ENCODE peak calls at places on chromosomes 6 and 20, in seven cellular contexts. One of them, this sample, is unnamed. For H3K27me3, the result is how much of the 10 kb centered on the place peaks cover.

GRCh38 chr6:69232506-69233194 is 564.2 kb downstream of the LMBRD1 start:
- DNase-seq in dorsolateral prefrontal cortex: peak
- DNase-seq in ovary: peak
- DNase-seq in endothelial cell of umbilical vein: peak
- DNase-seq in lung: peak
- DNase-seq in adrenal gland: peak
- DNase-seq in CD8-positive, alpha-beta T cell: no peak
- DNase-seq in this sample: peak

GRCh38 chr20:24132246-24132645 is 143.7 kb upstream of the GGTLC1 start:
- DNase-seq in CD8-positive, alpha-beta T cell: no peak
- DNase-seq in endothelial cell of umbilical vein: no peak
- DNase-seq in adrenal gland: no peak
- DNase-seq in dorsolateral prefrontal cortex: no peak
- DNase-seq in ovary: no peak
- DNase-seq in lung: no peak
- DNase-seq in this sample: no peak

GRCh38 chr20:36199293-36200257 is 36.7 kb upstream of the AAR2 start:
- DNase-seq in ovary: peak
- DNase-seq in endothelial cell of umbilical vein: peak
- DNase-seq in CD8-positive, alpha-beta T cell: peak
- DNase-seq in adrenal gland: peak
- DNase-seq in lung: peak
- DNase-seq in dorsolateral prefrontal cortex: peak
- DNase-seq in this sample: peak

GRCh38 chr6:3393796-3394195 is 63.1 kb downstream of the SLC22A23 start:
- DNase-seq in adrenal gland: no peak
- DNase-seq in CD8-positive, alpha-beta T cell: no peak
- DNase-seq in dorsolateral prefrontal cortex: no peak
- DNase-seq in lung: no peak
- DNase-seq in ovary: no peak
- DNase-seq in endothelial cell of umbilical vein: no peak
- DNase-seq in this sample: no peak

GRCh38 chr6:129749749-129750120 is 39.8 kb upstream of the ARHGAP18 start:
- DNase-seq in dorsolateral prefrontal cortex: no peak
- DNase-seq in CD8-positive, alpha-beta T cell: no peak
- DNase-seq in adrenal gland: no peak
- DNase-seq in ovary: no peak
- DNase-seq in lung: no peak
- DNase-seq in endothelial cell of umbilical vein: peak
- DNase-seq in this sample: no peak

GRCh38 chr6:157505912-157506491 is 125.0 kb downstream of the ZDHHC14 start:
- DNase-seq in CD8-positive, alpha-beta T cell: no peak
- DNase-seq in endothelial cell of umbilical vein: no peak
- DNase-seq in ovary: no peak
- DNase-seq in dorsolateral prefrontal cortex: no peak
- DNase-seq in adrenal gland: no peak
- DNase-seq in lung: no peak
- DNase-seq in this sample: no peak

GRCh38 chr6:76264466-76264865 is 192.0 kb upstream of the IMPG1 start:
- DNase-seq in lung: no peak
- DNase-seq in ovary: no peak
- DNase-seq in adrenal gland: no peak
- DNase-seq in endothelial cell of umbilical vein: no peak
- DNase-seq in CD8-positive, alpha-beta T cell: no peak
- DNase-seq in dorsolateral prefrontal cortex: no peak
- DNase-seq in this sample: no peak

GRCh38 chr6:82072771-82073170 is 174.8 kb downstream of the IBTK start:
- DNase-seq in endothelial cell of umbilical vein: no peak
- DNase-seq in adrenal gland: no peak
- DNase-seq in dorsolateral prefrontal cortex: no peak
- DNase-seq in ovary: no peak
- DNase-seq in lung: no peak
- DNase-seq in CD8-positive, alpha-beta T cell: no peak
- DNase-seq in this sample: no peak

GRCh38 chr20:48864254-48864653 is 36.5 kb upstream of the PREX1 start:
- DNase-seq in endothelial cell of umbilical vein: no peak
- DNase-seq in dorsolateral prefrontal cortex: no peak
- DNase-seq in lung: no peak
- DNase-seq in ovary: no peak
- DNase-seq in CD8-positive, alpha-beta T cell: no peak
- DNase-seq in adrenal gland: no peak
- DNase-seq in this sample: no peak

GRCh38 chr6:1598886-1599285 is 10.8 kb upstream of the FOXC1 start:
- DNase-seq in lung: no peak
- DNase-seq in dorsolateral prefrontal cortex: no peak
- DNase-seq in ovary: no peak
- DNase-seq in CD8-positive, alpha-beta T cell: no peak
- DNase-seq in adrenal gland: no peak
- DNase-seq in endothelial cell of umbilical vein: no peak
- DNase-seq in this sample: no peak

GRCh38 chr20:5809495-5809894 is 59.3 kb downstream of the SHLD1 start:
- DNase-seq in dorsolateral prefrontal cortex: no peak
- DNase-seq in lung: no peak
- DNase-seq in CD8-positive, alpha-beta T cell: no peak
- DNase-seq in adrenal gland: no peak
- DNase-seq in endothelial cell of umbilical vein: no peak
- DNase-seq in ovary: no peak
- DNase-seq in this sample: no peak

GRCh38 chr6:17923401-17923863 is 64.0 kb downstream of the KIF13A start:
- DNase-seq in lung: no peak
- DNase-seq in CD8-positive, alpha-beta T cell: no peak
- DNase-seq in adrenal gland: no peak
- DNase-seq in ovary: no peak
- DNase-seq in endothelial cell of umbilical vein: peak
- DNase-seq in dorsolateral prefrontal cortex: no peak
- DNase-seq in this sample: no peak

GRCh38 chr20:37243937-37244571 is 17.6 kb downstream of the GHRH start:
- DNase-seq in dorsolateral prefrontal cortex: no peak
- DNase-seq in endothelial cell of umbilical vein: peak
- DNase-seq in ovary: no peak
- DNase-seq in adrenal gland: peak
- DNase-seq in CD8-positive, alpha-beta T cell: no peak
- DNase-seq in lung: no peak
- DNase-seq in this sample: no peak

GRCh38 chr20:2693286-2693995 is 861 bp downstream of the EBF4 start:
- DNase-seq in ovary: peak
- DNase-seq in CD8-positive, alpha-beta T cell: peak
- DNase-seq in adrenal gland: no peak
- DNase-seq in endothelial cell of umbilical vein: peak
- DNase-seq in lung: no peak
- DNase-seq in dorsolateral prefrontal cortex: peak
- DNase-seq in this sample: peak

GRCh38 chr6:150090328-150090727 is 21.4 kb upstream of the ULBP3 start:
- DNase-seq in CD8-positive, alpha-beta T cell: no peak
- DNase-seq in endothelial cell of umbilical vein: no peak
- DNase-seq in lung: no peak
- DNase-seq in ovary: no peak
- DNase-seq in adrenal gland: no peak
- DNase-seq in dorsolateral prefrontal cortex: no peak
- DNase-seq in this sample: no peak
- H3K27me3 ChIP-seq in CD8-positive, alpha-beta T cell: under half
- H3K27me3 ChIP-seq in endothelial cell of umbilical vein: under half
- H3K27me3 ChIP-seq in lung: under half
- H3K27me3 ChIP-seq in ovary: under half
- H3K27me3 ChIP-seq in adrenal gland: under half
- H3K27me3 ChIP-seq in dorsolateral prefrontal cortex: under half
- H3K27me3 ChIP-seq in this sample: under half

GRCh38 chr20:58667975-58668374 is 16.9 kb downstream of the STX16 start:
- DNase-seq in ovary: no peak
- DNase-seq in dorsolateral prefrontal cortex: no peak
- DNase-seq in endothelial cell of umbilical vein: no peak
- DNase-seq in lung: no peak
- DNase-seq in CD8-positive, alpha-beta T cell: no peak
- DNase-seq in adrenal gland: no peak
- DNase-seq in this sample: no peak
- TF ChIP-seq CTCF in ovary: no peak
- TF ChIP-seq CTCF in dorsolateral prefrontal cortex: no peak
- TF ChIP-seq CTCF in endothelial cell of umbilical vein: no peak
- TF ChIP-seq CTCF in lung: no peak
- TF ChIP-seq CTCF in CD8-positive, alpha-beta T cell: no peak
- TF ChIP-seq CTCF in adrenal gland: no peak
- TF ChIP-seq CTCF in this sample: no peak

GRCh38 chr6:135938588-135939215 is 87.2 kb downstream of the PDE7B start:
- DNase-seq in lung: no peak
- DNase-seq in CD8-positive, alpha-beta T cell: no peak
- DNase-seq in ovary: no peak
- DNase-seq in dorsolateral prefrontal cortex: no peak
- DNase-seq in adrenal gland: no peak
- DNase-seq in endothelial cell of umbilical vein: peak
- DNase-seq in this sample: no peak

GRCh38 chr6:135940783-135941182 is 89.3 kb downstream of the PDE7B start:
- DNase-seq in endothelial cell of umbilical vein: no peak
- DNase-seq in ovary: no peak
- DNase-seq in CD8-positive, alpha-beta T cell: no peak
- DNase-seq in lung: no peak
- DNase-seq in adrenal gland: no peak
- DNase-seq in dorsolateral prefrontal cortex: no peak
- DNase-seq in this sample: no peak

GRCh38 chr6:135941275-135941674 is 89.8 kb downstream of the PDE7B start:
- DNase-seq in lung: no peak
- DNase-seq in CD8-positive, alpha-beta T cell: no peak
- DNase-seq in dorsolateral prefrontal cortex: no peak
- DNase-seq in adrenal gland: no peak
- DNase-seq in endothelial cell of umbilical vein: no peak
- DNase-seq in ovary: no peak
- DNase-seq in this sample: no peak

GRCh38 chr6:135937126-135937525 is 85.6 kb downstream of the PDE7B start:
- DNase-seq in adrenal gland: no peak
- DNase-seq in dorsolateral prefrontal cortex: no peak
- DNase-seq in ovary: no peak
- DNase-seq in CD8-positive, alpha-beta T cell: no peak
- DNase-seq in lung: no peak
- DNase-seq in endothelial cell of umbilical vein: no peak
- DNase-seq in this sample: no peak

GRCh38 chr6:135939216-135939610 is 87.7 kb downstream of the PDE7B start:
- DNase-seq in ovary: no peak
- DNase-seq in endothelial cell of umbilical vein: no peak
- DNase-seq in dorsolateral prefrontal cortex: no peak
- DNase-seq in lung: no peak
- DNase-seq in adrenal gland: no peak
- DNase-seq in CD8-positive, alpha-beta T cell: no peak
- DNase-seq in this sample: no peak
- H3K4me3 ChIP-seq in ovary: peak
- H3K4me3 ChIP-seq in endothelial cell of umbilical vein: no peak
- H3K4me3 ChIP-seq in dorsolateral prefrontal cortex: no peak
- H3K4me3 ChIP-seq in lung: no peak
- H3K4me3 ChIP-seq in adrenal gland: no peak
- H3K4me3 ChIP-seq in CD8-positive, alpha-beta T cell: no peak
- H3K4me3 ChIP-seq in this sample: no peak

DNA sequence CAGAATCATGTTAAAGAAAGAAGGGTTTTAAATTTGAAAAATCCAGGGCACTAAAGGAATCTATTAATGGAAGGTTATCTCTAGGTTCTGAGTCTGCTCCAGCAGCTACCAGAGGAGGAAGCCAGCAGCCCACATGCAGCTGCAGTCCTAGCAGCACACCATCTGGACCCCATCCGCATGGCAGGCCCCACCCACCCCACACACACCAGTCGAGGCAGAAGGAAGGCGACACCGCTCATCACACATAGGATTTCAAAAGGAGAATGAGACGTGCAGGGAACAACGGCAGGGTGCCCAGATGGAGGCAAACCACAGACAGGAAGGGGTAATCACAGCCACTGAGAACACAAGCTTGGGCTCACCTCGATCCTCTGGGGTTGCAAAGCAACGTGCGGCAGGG is 78.9 kb downstream of the GINS1 start:
- DNase-seq in ovary: peak
- DNase-seq in endothelial cell of umbilical vein: peak
- DNase-seq in lung: no peak
- DNase-seq in adrenal gland: no peak
- DNase-seq in dorsolateral prefrontal cortex: no peak
- DNase-seq in CD8-positive, alpha-beta T cell: no peak
- DNase-seq in this sample: no peak
- H3K27me3 ChIP-seq in ovary: under half
- H3K27me3 ChIP-seq in endothelial cell of umbilical vein: under half
- H3K27me3 ChIP-seq in lung: under half
- H3K27me3 ChIP-seq in adrenal gland: under half
- H3K27me3 ChIP-seq in dorsolateral prefrontal cortex: under half
- H3K27me3 ChIP-seq in CD8-positive, alpha-beta T cell: under half
- H3K27me3 ChIP-seq in this sample: under half

GRCh38 chr6:30893001-30893591 is 8.8 kb downstream of the DDR1 start:
- DNase-seq in adrenal gland: no peak
- DNase-seq in dorsolateral prefrontal cortex: no peak
- DNase-seq in endothelial cell of umbilical vein: no peak
- DNase-seq in lung: no peak
- DNase-seq in CD8-positive, alpha-beta T cell: no peak
- DNase-seq in ovary: no peak
- DNase-seq in this sample: no peak
- TF ChIP-seq CTCF in adrenal gland: no peak
- TF ChIP-seq CTCF in dorsolateral prefrontal cortex: no peak
- TF ChIP-seq CTCF in endothelial cell of umbilical vein: peak
- TF ChIP-seq CTCF in lung: no peak
- TF ChIP-seq CTCF in CD8-positive, alpha-beta T cell: no peak
- TF ChIP-seq CTCF in ovary: no peak
- TF ChIP-seq CTCF in this sample: no peak

GRCh38 chr6:33975631-33976424 is 170.1 kb downstream of the GRM4 start:
- DNase-seq in adrenal gland: no peak
- DNase-seq in endothelial cell of umbilical vein: no peak
- DNase-seq in dorsolateral prefrontal cortex: no peak
- DNase-seq in CD8-positive, alpha-beta T cell: no peak
- DNase-seq in ovary: no peak
- DNase-seq in lung: no peak
- DNase-seq in this sample: no peak
- H3K4me3 ChIP-seq in adrenal gland: no peak
- H3K4me3 ChIP-seq in endothelial cell of umbilical vein: no peak
- H3K4me3 ChIP-seq in dorsolateral prefrontal cortex: no peak
- H3K4me3 ChIP-seq in CD8-positive, alpha-beta T cell: no peak
- H3K4me3 ChIP-seq in ovary: no peak
- H3K4me3 ChIP-seq in lung: no peak
- H3K4me3 ChIP-seq in this sample: no peak

GRCh38 chr20:46175127-46175494 is 57.0 kb downstream of the CD40 start:
- DNase-seq in CD8-positive, alpha-beta T cell: no peak
- DNase-seq in endothelial cell of umbilical vein: no peak
- DNase-seq in ovary: no peak
- DNase-seq in lung: no peak
- DNase-seq in adrenal gland: no peak
- DNase-seq in dorsolateral prefrontal cortex: no peak
- DNase-seq in this sample: no peak
- H3K27me3 ChIP-seq in CD8-positive, alpha-beta T cell: under half
- H3K27me3 ChIP-seq in endothelial cell of umbilical vein: under half
- H3K27me3 ChIP-seq in ovary: under half
- H3K27me3 ChIP-seq in lung: under half
- H3K27me3 ChIP-seq in adrenal gland: under half
- H3K27me3 ChIP-seq in dorsolateral prefrontal cortex: under half
- H3K27me3 ChIP-seq in this sample: under half

DNA sequence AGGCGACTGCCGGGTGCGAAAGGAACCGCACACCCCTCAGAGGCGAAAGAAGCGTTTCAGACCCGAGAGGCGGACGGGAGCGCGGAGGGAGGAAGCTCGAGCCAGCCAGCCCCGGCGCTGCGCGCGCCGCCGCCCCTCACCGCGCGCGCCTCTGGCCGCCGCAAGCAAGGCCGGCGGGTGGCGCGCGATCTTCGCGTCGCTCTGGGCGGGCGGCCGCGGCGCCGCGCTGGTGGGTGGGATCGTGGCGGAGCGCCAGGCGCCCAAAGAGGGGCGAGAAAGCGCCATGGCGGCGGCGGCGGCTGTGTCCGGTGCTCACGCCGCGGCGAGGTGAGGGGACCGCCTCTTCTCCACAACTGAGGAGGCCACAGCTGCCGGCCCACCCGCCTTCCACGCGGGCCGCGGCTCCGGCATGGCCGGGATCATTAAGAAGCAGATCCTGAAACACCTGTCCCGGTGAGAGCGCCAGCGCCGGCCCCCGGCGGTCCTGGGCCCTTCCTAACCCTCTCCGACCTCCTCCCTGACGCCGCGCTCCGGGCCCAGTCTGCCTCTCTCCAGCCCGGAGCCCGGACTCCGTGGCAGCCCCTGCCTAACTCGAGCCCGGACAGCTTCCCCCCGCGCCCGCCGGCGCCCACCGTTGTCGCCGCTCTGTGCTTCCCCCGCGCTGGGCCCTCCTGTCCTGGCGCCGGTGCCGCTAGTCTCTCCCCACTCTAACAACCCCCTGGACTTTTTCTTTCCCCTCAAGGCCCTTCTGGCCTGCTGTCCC is at the start of gene BLTP3A:
- DNase-seq in dorsolateral prefrontal cortex: peak
- DNase-seq in lung: peak
- DNase-seq in CD8-positive, alpha-beta T cell: peak
- DNase-seq in endothelial cell of umbilical vein: peak
- DNase-seq in adrenal gland: peak
- DNase-seq in ovary: peak
- DNase-seq in this sample: peak
- TF ChIP-seq CTCF in dorsolateral prefrontal cortex: no peak
- TF ChIP-seq CTCF in lung: no peak
- TF ChIP-seq CTCF in CD8-positive, alpha-beta T cell: no peak
- TF ChIP-seq CTCF in endothelial cell of umbilical vein: peak
- TF ChIP-seq CTCF in adrenal gland: no peak
- TF ChIP-seq CTCF in ovary: no peak
- TF ChIP-seq CTCF in this sample: no peak

This sample was measured in GM06990.